ENCODE peak calls at places on chromosomes 3 and 15, in five cellular contexts. J is HepG2, U is H1, F is K562, R is GM12891. A is an unnamed sample.
A peak's percentile ranks its signal among the peaks of the same experiment; 100 is the strongest.

GRCh38 chr3:50327943-50328691 is at the start of gene TUSC2:
- DNase-seq in J (peak; percentile 95), U (peak; percentile 96), F (peak; percentile 96), R (peak; percentile 96), A (peak; percentile 98)

GRCh38 chr3:111588527-111588926 is 6.6 kb downstream of the ZBED2 start:
- DNase-seq in J (no peak), U (no peak), F (no peak), R (no peak), A (no peak)

GRCh38 chr3:195246608-195247007 is 24.4 kb downstream of the XXYLT1 start:
- DNase-seq in J (no peak), U (no peak), F (no peak), R (no peak), A (no peak)

GRCh38 chr3:69770976-69771634 is 31.8 kb downstream of the MITF start:
- DNase-seq in J (no peak), U (no peak), F (no peak), R (no peak), A (no peak)

GRCh38 chr3:50478671-50479070 is 24.8 kb downstream of the CACNA2D2 start:
- DNase-seq in J (no peak), U (no peak), F (no peak), R (no peak), A (no peak)

GRCh38 chr15:63843901-63844317 is 10.2 kb upstream of the HERC1 start:
- DNase-seq in J (no peak), U (no peak), F (no peak), R (no peak), A (no peak)

GRCh38 chr3:127908202-127908601 is 6.8 kb upstream of the KBTBD12 start:
- DNase-seq in J (no peak), U (no peak), F (peak; percentile 7), R (no peak), A (no peak)

GRCh38 chr3:48431224-48432029 is 1.5 kb upstream of the PLXNB1 start:
- DNase-seq in J (peak; percentile 92), U (no peak), F (no peak), R (no peak), A (peak; percentile 1)

GRCh38 chr15:58361291-58361759 is 70.5 kb upstream of the LIPC start:
- DNase-seq in J (no peak), U (no peak), F (no peak), R (no peak), A (no peak)

GRCh38 chr3:132773071-132773619 is 50.9 kb upstream of the NPHP3 start:
- DNase-seq in J (no peak), U (no peak), F (no peak), R (no peak), A (no peak)

GRCh38 chr15:82698711-82699345 is 10.8 kb downstream of the AP3B2 start:
- DNase-seq in J (no peak), U (no peak), F (no peak), R (no peak), A (no peak)

GRCh38 chr15:92005154-92005553 is 151.6 kb downstream of the SLCO3A1 start:
- DNase-seq in J (no peak), U (no peak), F (no peak), R (no peak), A (no peak)

GRCh38 chr3:24023249-24023648 is 78.2 kb downstream of the NR1D2 start:
- DNase-seq in J (no peak), U (no peak), F (no peak), R (no peak), A (no peak)

GRCh38 chr15:63493451-63493850 is 10.9 kb upstream of the USP3 start:
- DNase-seq in J (no peak), U (no peak), F (no peak), R (no peak), A (no peak)

GRCh38 chr3:83769791-83770663 is 1188.8 kb upstream of the CADM2 start:
- DNase-seq in J (no peak), U (no peak), F (no peak), R (no peak), A (no peak)

GRCh38 chr3:130789678-130790340 is 43.2 kb upstream of the PIK3R4 start:
- DNase-seq in J (no peak), U (no peak), F (peak; percentile 19), R (no peak), A (no peak)

GRCh38 chr15:80568876-80569605 is 126.1 kb upstream of the ABHD17C start:
- DNase-seq in J (no peak), U (no peak), F (no peak), R (no peak), A (no peak)

GRCh38 chr3:113241292-113242033 is 30.1 kb downstream of the BOC start:
- DNase-seq in J (no peak), U (no peak), F (no peak), R (no peak), A (no peak)

GRCh38 chr3:136070334-136070733 is 104.8 kb downstream of the PPP2R3A start:
- DNase-seq in J (no peak), U (no peak), F (no peak), R (no peak), A (no peak)

GRCh38 chr3:30198162-30198561 is 408.2 kb upstream of the TGFBR2 start:
- DNase-seq in J (no peak), U (no peak), F (no peak), R (no peak), A (no peak)

GRCh38 chr3:66816110-66816761 is 181.9 kb upstream of the KBTBD8 start:
- DNase-seq in J (peak; percentile 36), U (no peak), F (peak; percentile 16), R (peak; percentile 26), A (no peak)

GRCh38 chr3:168165390-168166269 is 69.9 kb upstream of the GOLIM4 start:
- DNase-seq in J (peak; percentile 73), U (no peak), F (peak; percentile 66), R (peak; percentile 10), A (peak; percentile 5)

GRCh38 chr3:160755776-160756304 is at the start of gene PPM1L:
- DNase-seq in J (no peak), U (no peak), F (peak; percentile 31), R (peak; percentile 39), A (peak; percentile 39)

GRCh38 chr3:65398953-65399352 is 639.8 kb downstream of the MAGI1 start:
- DNase-seq in J (no peak), U (no peak), F (no peak), R (no peak), A (no peak)

DNA sequence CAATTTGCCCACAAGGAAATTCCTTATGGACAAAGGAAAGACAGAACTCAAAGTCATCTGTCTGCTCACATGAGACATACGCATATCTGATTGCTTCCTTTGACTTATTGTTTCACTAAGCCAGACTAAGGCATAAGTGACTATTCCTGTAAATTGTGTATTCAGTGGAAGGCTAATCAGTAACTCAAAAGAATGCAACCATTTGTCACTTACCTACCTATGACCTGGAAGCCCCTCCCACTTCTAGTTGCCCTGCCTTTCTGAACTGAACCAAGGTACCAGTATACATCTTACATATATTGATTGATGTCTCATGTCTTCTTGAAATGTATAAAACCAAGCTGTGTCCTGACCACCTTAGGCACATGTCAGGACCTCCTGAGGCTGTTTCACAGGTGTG is 53.5 kb upstream of the PROK2 start:
- DNase-seq in J (no peak), U (no peak), F (no peak), R (no peak), A (no peak)
- TF ChIP-seq TAF1 in J (no peak), U (no peak), F (no peak), R (no peak), A (no peak)

GRCh38 chr3:16286161-16286560 is 21.1 kb downstream of the OXNAD1 start:
- DNase-seq in J (no peak), U (no peak), F (no peak), R (no peak), A (no peak)
- TF ChIP-seq POLR2A in J (no peak), U (no peak), F (no peak), R (no peak), A (peak; percentile 58)

GRCh38 chr3:123757281-123757940 is 126.7 kb downstream of the MYLK start:
- DNase-seq in J (no peak), U (peak; percentile 33), F (no peak), R (no peak), A (no peak)
- TF ChIP-seq POLR2AphosphoS5 in J (no peak), U (no peak), F (no peak), R (no peak), A (no peak)

DNA sequence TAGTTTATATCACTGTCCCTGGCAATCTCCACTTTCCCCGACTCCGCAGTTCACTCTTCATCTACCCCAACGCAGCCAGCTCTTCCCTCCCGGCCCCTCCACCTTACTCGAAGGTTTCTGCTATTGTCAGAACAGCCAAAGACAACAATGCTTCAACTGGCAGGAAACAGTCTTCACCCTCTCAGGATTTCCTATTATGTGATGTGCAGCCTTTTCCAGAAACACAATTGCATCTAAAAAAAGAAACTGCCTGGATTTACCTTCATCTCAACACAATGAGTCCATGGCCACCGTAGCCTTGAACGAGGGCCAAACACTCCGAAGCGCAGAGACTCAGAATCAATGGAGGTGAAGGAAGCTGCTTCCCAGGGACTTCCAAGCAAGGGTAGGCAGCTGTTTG is 182.1 kb upstream of the TSC22D2 start:
- DNase-seq in J (no peak), U (no peak), F (no peak), R (no peak), A (no peak)
- TF ChIP-seq TAF1 in J (no peak), U (no peak), F (no peak), R (no peak), A (no peak)

GRCh38 chr3:32684800-32685603 is at the start of gene CNOT10:
- DNase-seq in J (peak; percentile 93), U (peak; percentile 92), F (peak; percentile 96), R (peak; percentile 81), A (peak; percentile 81)
- TF ChIP-seq POLR2A in J (no peak), U (no peak), F (peak; percentile 86), R (no peak), A (peak; percentile 71)

GRCh38 chr15:85414037-85414436 is 33.6 kb downstream of the AKAP13 start:
- DNase-seq in J (no peak), U (no peak), F (no peak), R (no peak), A (no peak)

GRCh38 chr15:85411992-85412538 is 31.7 kb downstream of the AKAP13 start:
- DNase-seq in J (peak; percentile 27), U (no peak), F (no peak), R (no peak), A (no peak)

GRCh38 chr15:85414495-85414894 is 34.1 kb downstream of the AKAP13 start:
- DNase-seq in J (no peak), U (no peak), F (no peak), R (no peak), A (no peak)

GRCh38 chr15:85414991-85415390 is 34.6 kb downstream of the AKAP13 start:
- DNase-seq in J (no peak), U (no peak), F (no peak), R (no peak), A (no peak)

GRCh38 chr15:85412956-85413854 is 32.8 kb downstream of the AKAP13 start:
- DNase-seq in J (peak; percentile 90), U (no peak), F (no peak), R (peak; percentile 56), A (peak; percentile 62)
- TF ChIP-seq POLR2AphosphoS5 in J (no peak), U (no peak), F (no peak), R (no peak), A (no peak)

A was measured in GM12892.